ENCODE peak calls at places on chromosomes 5 and 9, in four cellular contexts. Y is NCI-H2081, P is iris pigment epithelial cell, B is breast epithelium. F is an unnamed sample.

GRCh38 chr9:130651221-130651620 is 13.2 kb upstream of the PRDM12 start:
- DNase-seq in Y (no peak), P (no peak), B (no peak), F (no peak)

GRCh38 chr9:13552606-13553215 is 273.2 kb upstream of the MPDZ start:
- DNase-seq in Y (peak), P (no peak), B (no peak), F (no peak)

GRCh38 chr9:121246821-121247511 is 21.0 kb upstream of the GSN start:
- DNase-seq in Y (no peak), P (peak), B (no peak), F (no peak)

GRCh38 chr9:125772740-125773139 is 25.6 kb downstream of the PBX3 start:
- DNase-seq in Y (no peak), P (no peak), B (no peak), F (no peak)

GRCh38 chr9:3080951-3081350 is 237.1 kb upstream of the PUM3 start:
- DNase-seq in Y (no peak), P (no peak), B (no peak), F (no peak)

GRCh38 chr9:36148652-36149051 is 12.1 kb downstream of the GLIPR2 start:
- DNase-seq in Y (no peak), P (peak), B (peak), F (peak)

GRCh38 chr9:99221266-99221622 is 498 bp downstream of the ALG2 start:
- DNase-seq in Y (no peak), P (no peak), B (no peak), F (no peak)

GRCh38 chr5:34841816-34842215 is 2.9 kb downstream of the TTC23L start:
- DNase-seq in Y (no peak), P (no peak), B (no peak), F (no peak)